ENCODE peak calls at places on chromosome 11, in five cellular contexts. Z, R, V, B and Q are unnamed samples.

GRCh38 chr11:55658031-55658573 is 3.9 kb upstream of the OR4C6 start:
- DNase-seq in Z (no peak), R (no peak), V (no peak), B (no peak), Q (no peak)

GRCh38 chr11:100925935-100926334 is 203.7 kb downstream of the PGR start:
- DNase-seq in Z (no peak), R (no peak), V (peak; percentile 61), B (no peak), Q (no peak)

GRCh38 chr11:120501440-120501839 is 10.1 kb upstream of the GRIK4 start:
- DNase-seq in Z (no peak), R (no peak), V (no peak), B (no peak), Q (no peak)

GRCh38 chr11:106152013-106152412 is 74.6 kb downstream of the AASDHPPT start:
- DNase-seq in Z (no peak), R (no peak), V (peak; percentile 57), B (no peak), Q (peak; percentile 51)

GRCh38 chr11:76604652-76605241 is 65.8 kb downstream of the LRRC32 start:
- DNase-seq in Z (no peak), R (no peak), V (peak; percentile 85), B (no peak), Q (no peak)

GRCh38 chr11:113689711-113690618 is 16.1 kb downstream of the TMPRSS5 start:
- DNase-seq in Z (no peak), R (no peak), V (no peak), B (no peak), Q (no peak)

GRCh38 chr11:102527701-102528100 is 2.8 kb downstream of the MMP7 start:
- DNase-seq in Z (no peak), R (no peak), V (no peak), B (no peak), Q (no peak)

GRCh38 chr11:10109836-10110235 is 184.2 kb downstream of the SBF2 start:
- DNase-seq in Z (no peak), R (no peak), V (peak; percentile 92), B (no peak), Q (no peak)

GRCh38 chr11:67302571-67303131 is 679 bp upstream of the SSH3 start:
- DNase-seq in Z (no peak), R (no peak), V (peak; percentile 61), B (peak; percentile 28), Q (peak; percentile 85)

GRCh38 chr11:120969993-120970392 is 53.9 kb upstream of the TBCEL start:
- DNase-seq in Z (no peak), R (no peak), V (no peak), B (no peak), Q (no peak)

GRCh38 chr11:108597736-108598355 is 4.3 kb upstream of the EXPH5 start:
- DNase-seq in Z (no peak), R (no peak), V (peak; percentile 24), B (no peak), Q (no peak)

GRCh38 chr11:71443736-71444410 is 4.3 kb downstream of the DHCR7 start:
- DNase-seq in Z (no peak), R (no peak), V (no peak), B (no peak), Q (no peak)

GRCh38 chr11:125978778-125979378 is 33.0 kb downstream of the VSIG10L2 start:
- DNase-seq in Z (no peak), R (no peak), V (no peak), B (no peak), Q (no peak)

GRCh38 chr11:116849491-116849890 is 12.1 kb upstream of the APOA1 start:
- DNase-seq in Z (no peak), R (no peak), V (no peak), B (no peak), Q (no peak)

GRCh38 chr11:102438311-102439062 is 14.1 kb downstream of the TMEM123 start:
- DNase-seq in Z (no peak), R (peak; percentile 32), V (no peak), B (no peak), Q (no peak)

GRCh38 chr11:132792341-132793140 is 739.8 kb downstream of the OPCML start:
- DNase-seq in Z (no peak), R (no peak), V (no peak), B (no peak), Q (peak; percentile 76)

GRCh38 chr11:100663583-100663982 is 23.5 kb upstream of the ARHGAP42 start:
- DNase-seq in Z (no peak), R (no peak), V (no peak), B (no peak), Q (peak; percentile 45)

GRCh38 chr11:78054971-78055370 is 8.7 kb upstream of the THRSP start:
- DNase-seq in Z (no peak), R (no peak), V (no peak), B (no peak), Q (no peak)

GRCh38 chr11:1150769-1151365 is 6.9 kb upstream of the MUC5AC start:
- DNase-seq in Z (no peak), R (no peak), V (peak; percentile 83), B (peak; percentile 29), Q (no peak)